ENCODE peak calls at places on chromosomes 2 and 18, in nine cellular contexts. U is bronchial epithelial cell, O is SK-N-SH, P is Caco-2, G is small intestine, S is sigmoid colon, A is Peyer's patch, H is neural progenitor cell, L is kidney epithelial cell. K is an unnamed sample. For H3K27me3 and H3K36me3, the result is how much of the 10 kb centered on the place peaks cover.

GRCh38 chr2:112579280-112579679 is 5.1 kb upstream of the CHCHD5 start:
- DNase-seq in U (peak), O (no peak), P (no peak), G (peak), S (no peak), A (no peak), H (no peak), L (peak), K (no peak)

GRCh38 chr2:32058130-32058529 is 5.2 kb upstream of the SPAST start:
- DNase-seq in U (peak), O (no peak), P (no peak), G (no peak), S (no peak), A (no peak), H (no peak), L (no peak), K (no peak)

GRCh38 chr2:229407170-229407569 is 136.1 kb upstream of the PID1 start:
- DNase-seq in U (peak), O (no peak), P (no peak), G (peak), S (peak), A (peak), H (peak), L (peak), K (no peak)

GRCh38 chr2:121074322-121074932 is 210.6 kb downstream of the TFCP2L1 start:
- DNase-seq in U (no peak), O (no peak), P (peak), G (no peak), S (no peak), A (no peak), H (no peak), L (no peak), K (peak)

GRCh38 chr18:78727057-78727739 is 252.4 kb upstream of the SALL3 start:
- DNase-seq in U (no peak), O (no peak), P (no peak), G (no peak), S (peak), A (no peak), H (no peak), L (no peak), K (no peak)

GRCh38 chr2:150907466-150907865 is 354.2 kb downstream of the RBM43 start:
- DNase-seq in U (no peak), O (no peak), P (no peak), G (no peak), S (no peak), A (no peak), H (no peak), L (no peak), K (no peak)

GRCh38 chr18:72849671-72850070 is 18.1 kb downstream of the NETO1 start:
- DNase-seq in U (no peak), O (no peak), P (no peak), G (no peak), S (no peak), A (no peak), H (no peak), L (no peak), K (no peak)

GRCh38 chr18:7575465-7576026 is 8.4 kb downstream of the PTPRM start:
- DNase-seq in U (peak), O (no peak), P (no peak), G (no peak), S (no peak), A (no peak), H (no peak), L (no peak), K (no peak)

GRCh38 chr18:51150430-51150746 is 47.1 kb downstream of the MEX3C start:
- DNase-seq in U (no peak), O (no peak), P (peak), G (peak), S (no peak), A (no peak), H (no peak), L (no peak), K (no peak)

GRCh38 chr18:63850010-63850409 is 37.5 kb upstream of the SERPINB2 start:
- DNase-seq in U (peak), O (peak), P (peak), G (no peak), S (no peak), A (no peak), H (peak), L (no peak), K (peak)

GRCh38 chr2:201201371-201201770 is 18.4 kb downstream of the CASP10 start:
- DNase-seq in U (no peak), O (no peak), P (no peak), G (no peak), S (no peak), A (no peak), H (no peak), L (no peak), K (no peak)

GRCh38 chr18:11366410-11366809 is 217.0 kb upstream of the PIEZO2 start:
- DNase-seq in U (no peak), O (no peak), P (no peak), G (no peak), S (no peak), A (no peak), H (no peak), L (no peak), K (no peak)

GRCh38 chr2:63755216-63755615 is 86.5 kb upstream of the UGP2 start:
- DNase-seq in U (no peak), O (no peak), P (no peak), G (no peak), S (no peak), A (no peak), H (no peak), L (no peak), K (no peak)

GRCh38 chr2:237171396-237171795 is 85.7 kb downstream of the COPS8 start:
- DNase-seq in U (peak), O (no peak), P (no peak), G (peak), S (peak), A (no peak), H (no peak), L (peak), K (no peak)

GRCh38 chr18:76524477-76524876 is 29.4 kb upstream of the ZNF516 start:
- DNase-seq in U (no peak), O (no peak), P (no peak), G (no peak), S (no peak), A (no peak), H (no peak), L (no peak), K (no peak)

GRCh38 chr2:239600650-239601049 is 199.8 kb upstream of the HDAC4 start:
- DNase-seq in U (no peak), O (no peak), P (no peak), G (no peak), S (peak), A (no peak), H (no peak), L (no peak), K (peak)

GRCh38 chr2:16635796-16636699 is 29.6 kb downstream of the CYRIA start:
- DNase-seq in U (no peak), O (peak), P (no peak), G (no peak), S (no peak), A (no peak), H (no peak), L (no peak), K (no peak)

GRCh38 chr18:35756506-35757117 is 175.1 kb downstream of the GALNT1 start:
- DNase-seq in U (peak), O (peak), P (peak), G (peak), S (no peak), A (peak), H (peak), L (no peak), K (peak)

GRCh38 chr18:67636597-67637385 is 120.3 kb upstream of the DSEL start:
- DNase-seq in U (no peak), O (no peak), P (no peak), G (no peak), S (no peak), A (no peak), H (no peak), L (no peak), K (no peak)

GRCh38 chr2:72415256-72415655 is 267.6 kb upstream of the CYP26B1 start:
- DNase-seq in U (peak), O (peak), P (no peak), G (no peak), S (no peak), A (no peak), H (no peak), L (no peak), K (no peak)

GRCh38 chr18:40984856-40985255 is 970.2 kb upstream of the PIK3C3 start:
- DNase-seq in U (peak), O (no peak), P (no peak), G (no peak), S (no peak), A (no peak), H (no peak), L (no peak), K (no peak)

GRCh38 chr2:62471816-62472215 is 34.2 kb downstream of the TMEM17 start:
- DNase-seq in U (no peak), O (no peak), P (no peak), G (no peak), S (no peak), A (no peak), H (no peak), L (no peak), K (no peak)

DNA sequence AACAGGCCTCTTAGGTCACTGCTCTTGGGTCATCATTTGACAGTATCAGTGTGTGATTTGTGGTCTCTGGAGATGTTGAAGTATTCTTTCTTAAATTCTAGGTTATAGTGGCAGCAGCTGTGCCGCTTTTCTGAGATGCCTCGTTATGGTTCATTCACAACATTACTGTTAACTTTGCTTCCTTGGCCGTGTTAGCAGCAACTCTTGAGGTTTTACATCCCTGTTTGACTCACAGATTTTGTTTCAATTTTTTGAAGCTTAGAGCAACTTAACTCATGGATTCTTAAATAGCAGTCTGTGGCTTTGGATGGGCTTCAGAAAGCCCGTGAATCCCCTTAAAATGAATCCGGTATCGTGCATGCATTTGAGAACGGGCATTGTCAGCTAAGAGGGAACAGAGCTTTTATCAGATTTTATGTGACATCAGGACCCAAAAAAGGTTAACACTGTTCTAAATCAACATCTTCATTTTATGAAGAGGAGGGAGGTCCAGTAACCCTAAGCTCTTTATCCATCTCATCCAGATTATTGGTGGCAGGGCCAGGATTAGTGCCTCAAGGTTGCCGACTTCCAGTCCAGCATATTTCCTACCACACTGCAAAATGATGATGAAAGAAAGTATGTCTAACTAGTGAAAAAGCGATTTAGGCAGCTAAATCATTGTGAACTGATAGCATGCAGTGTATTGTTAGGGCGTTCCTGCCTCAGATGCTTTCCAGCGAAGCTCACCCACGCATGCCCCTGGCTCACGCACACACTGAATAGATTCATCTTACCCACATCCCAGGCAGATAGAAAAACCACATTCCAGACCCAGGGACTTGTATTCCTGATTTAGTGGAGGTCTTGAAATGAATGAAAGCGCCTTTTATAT is 5.1 kb downstream of the TRIB2 start:
- DNase-seq in U (peak), O (no peak), P (no peak), G (no peak), S (no peak), A (no peak), H (peak), L (no peak), K (no peak)
- H3K4me3 ChIP-seq in U (no peak), O (peak), P (no peak), G (no peak), S (peak), A (no peak), H (peak), L (no peak), K (no peak)

GRCh38 chr2:206257345-206257744 is 17.1 kb upstream of the ZDBF2 start:
- DNase-seq in U (no peak), O (no peak), P (no peak), G (no peak), S (no peak), A (no peak), H (peak), L (no peak), K (no peak)
- H3K27me3 ChIP-seq in U (under half), O (under half), P (under half), G (under half), S (under half), A (under half), H (half or more), L (under half), K (under half)

DNA sequence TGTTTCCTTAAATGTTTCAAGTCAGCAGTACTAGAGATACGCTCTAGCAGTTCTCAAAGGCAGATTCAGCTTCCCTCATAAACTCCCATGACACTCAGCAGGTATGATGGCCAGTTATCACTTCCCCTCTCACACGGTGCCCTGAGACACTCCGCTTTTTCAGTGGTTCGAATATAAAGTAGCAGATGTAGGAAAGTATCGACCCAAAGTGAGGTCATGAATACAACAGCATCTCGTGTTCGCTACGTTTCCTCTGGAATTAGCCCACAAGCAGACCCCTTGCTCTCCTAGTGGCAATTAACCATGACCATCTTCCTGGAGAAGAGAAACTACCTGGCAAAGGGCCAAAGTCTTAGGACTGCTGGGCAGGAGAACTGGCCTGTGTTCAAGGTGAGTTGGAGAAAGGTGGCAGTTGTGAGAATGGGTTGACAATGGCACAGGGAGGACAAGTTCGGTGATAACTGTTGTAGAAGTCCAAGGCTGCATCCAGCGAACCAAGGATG is 9.3 kb upstream of the AGBL5 start:
- DNase-seq in U (no peak), O (no peak), P (no peak), G (peak), S (no peak), A (peak), H (no peak), L (no peak), K (no peak)
- H3K36me3 ChIP-seq in U (under half), O (under half), P (under half), G (under half), S (under half), A (under half), H (under half), L (under half), K (under half)

GRCh38 chr2:97718051-97718882 is 4.9 kb downstream of the ZAP70 start:
- DNase-seq in U (no peak), O (no peak), P (no peak), G (peak), S (peak), A (peak), H (no peak), L (no peak), K (no peak)

GRCh38 chr2:97719362-97720155 is 6.2 kb downstream of the ZAP70 start:
- DNase-seq in U (no peak), O (no peak), P (no peak), G (no peak), S (no peak), A (no peak), H (no peak), L (no peak), K (no peak)

GRCh38 chr2:97720746-97721145 is 7.4 kb downstream of the ZAP70 start:
- DNase-seq in U (no peak), O (no peak), P (no peak), G (no peak), S (no peak), A (no peak), H (no peak), L (no peak), K (peak)

GRCh38 chr2:97717618-97718005 is 4.2 kb downstream of the ZAP70 start:
- DNase-seq in U (no peak), O (no peak), P (no peak), G (no peak), S (no peak), A (no peak), H (no peak), L (no peak), K (peak)

DNA sequence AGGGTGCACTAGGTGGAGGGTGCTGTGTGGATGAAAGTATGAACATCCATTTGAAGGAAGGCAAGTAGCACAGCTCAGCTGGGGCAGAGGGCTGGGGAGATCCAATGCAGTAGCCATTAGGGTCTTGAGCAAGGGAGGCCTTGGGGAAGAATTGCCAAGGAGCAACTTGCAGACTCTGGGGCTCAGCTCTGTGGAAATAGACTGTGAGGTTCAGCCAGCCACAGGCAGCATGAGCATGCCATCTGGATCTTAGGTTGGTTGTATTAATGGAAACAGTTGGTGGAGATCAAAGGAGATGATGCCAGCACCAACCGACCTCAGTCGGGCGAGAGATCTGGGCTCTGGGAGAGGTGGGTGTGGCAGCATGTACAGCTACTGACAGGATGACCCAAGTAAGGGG is 5.6 kb downstream of the ZAP70 start:
- DNase-seq in U (no peak), O (no peak), P (no peak), G (no peak), S (no peak), A (no peak), H (no peak), L (no peak), K (no peak)
- H3K4me3 ChIP-seq in U (no peak), O (no peak), P (no peak), G (no peak), S (no peak), A (no peak), H (no peak), L (no peak), K (no peak)

GRCh38 chr2:84882775-84883550 is 2.1 kb upstream of the TRABD2A start:
- DNase-seq in U (no peak), O (no peak), P (no peak), G (no peak), S (no peak), A (peak), H (no peak), L (no peak), K (no peak)
- H3K27me3 ChIP-seq in U (under half), O (under half), P (under half), G (under half), S (under half), A (under half), H (half or more), L (under half), K (under half)

DNA sequence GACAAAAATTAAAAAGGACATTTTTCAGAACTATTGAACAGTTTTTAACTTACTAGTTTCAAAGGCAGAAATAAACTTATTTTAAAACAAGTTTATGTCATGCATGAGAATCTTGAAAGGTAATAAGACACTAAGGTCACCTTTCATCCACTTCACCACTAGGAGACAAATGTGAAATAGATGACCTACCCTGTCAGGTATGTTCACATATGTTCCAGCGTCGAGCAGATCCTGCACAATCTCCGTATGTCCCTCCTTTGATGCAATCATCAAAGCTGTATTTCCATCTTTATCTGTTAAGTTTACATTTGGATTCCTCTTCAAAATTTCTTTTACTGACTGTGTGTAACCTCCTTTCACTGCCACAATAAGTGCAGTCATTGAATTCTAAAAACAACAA is 34.7 kb downstream of the KIDINS220 start:
- DNase-seq in U (no peak), O (no peak), P (no peak), G (no peak), S (no peak), A (no peak), H (no peak), L (no peak), K (no peak)
- H3K36me3 ChIP-seq in U (under half), O (under half), P (under half), G (under half), S (under half), A (half or more), H (under half), L (under half), K (under half)

GRCh38 chr2:233418052-233418760 is 63.9 kb downstream of the DGKD start:
- DNase-seq in U (no peak), O (no peak), P (no peak), G (no peak), S (no peak), A (no peak), H (no peak), L (no peak), K (no peak)
- H3K4me3 ChIP-seq in U (no peak), O (no peak), P (no peak), G (no peak), S (peak), A (peak), H (no peak), L (no peak), K (no peak)

DNA sequence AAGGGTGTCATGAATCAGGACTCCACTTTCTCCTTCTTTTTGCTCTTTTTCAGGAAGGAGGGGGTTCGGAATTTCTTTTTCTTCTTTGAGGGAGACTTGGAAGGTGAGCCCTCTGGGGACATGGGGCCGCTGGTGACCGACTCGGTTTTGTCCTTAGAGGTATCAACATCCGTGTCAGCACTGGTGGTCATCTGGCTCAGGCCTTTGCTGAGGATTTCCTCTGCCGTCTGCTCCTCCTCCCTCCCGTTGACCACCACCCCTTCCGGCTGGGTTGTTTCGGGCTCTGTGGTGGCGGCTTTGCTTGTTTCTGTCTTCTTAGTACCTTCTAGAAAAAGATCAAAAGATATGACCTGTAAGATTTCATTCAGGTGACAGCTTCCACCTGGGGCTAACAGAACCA is 104.6 kb downstream of the ADD2 start:
- DNase-seq in U (no peak), O (no peak), P (no peak), G (no peak), S (peak), A (no peak), H (no peak), L (no peak), K (no peak)
- H3K27me3 ChIP-seq in U (under half), O (under half), P (under half), G (under half), S (under half), A (under half), H (under half), L (under half), K (under half)

K was measured in H7.